ENCODE peak calls at places on chromosomes 2 and 18, in seven cellular contexts. U is PC-9, W is HepG2, C is H1, G is astrocyte, T is fibroblast of lung, R is osteoblast. O is an unnamed sample.

GRCh38 chr18:4842287-4842686 is 354.8 kb downstream of the AKAIN1 start:
- DNase-seq in U (no peak), W (no peak), C (no peak), G (no peak), T (no peak), R (no peak), O (no peak)

GRCh38 chr2:223852281-223852795 is 15.0 kb upstream of the AP1S3 start:
- DNase-seq in U (peak; percentile 34), W (no peak), C (no peak), G (no peak), T (no peak), R (no peak), O (no peak)

GRCh38 chr2:105768961-105769452 is 24.3 kb downstream of the NCK2 start:
- DNase-seq in U (no peak), W (no peak), C (no peak), G (peak; percentile 67), T (peak; percentile 75), R (peak; percentile 86), O (peak; percentile 46)

GRCh38 chr2:239277401-239278085 is 123.3 kb downstream of the HDAC4 start:
- DNase-seq in U (no peak), W (no peak), C (no peak), G (no peak), T (no peak), R (no peak), O (no peak)

GRCh38 chr18:22783662-22784076 is 149.5 kb upstream of the RBBP8 start:
- DNase-seq in U (no peak), W (peak; percentile 69), C (no peak), G (no peak), T (no peak), R (no peak), O (no peak)

GRCh38 chr2:221390846-221391245 is 181.3 kb downstream of the EPHA4 start:
- DNase-seq in U (no peak), W (no peak), C (no peak), G (no peak), T (no peak), R (no peak), O (no peak)

GRCh38 chr18:64668563-64668962 is 519.7 kb upstream of the LINC00305 start:
- DNase-seq in U (no peak), W (no peak), C (no peak), G (no peak), T (no peak), R (no peak), O (no peak)

GRCh38 chr2:76491503-76491902 is 780.8 kb upstream of the GCFC2 start:
- DNase-seq in U (no peak), W (no peak), C (no peak), G (no peak), T (no peak), R (no peak), O (no peak)

GRCh38 chr2:20128506-20129319 is 77.3 kb upstream of the LAPTM4A start:
- DNase-seq in U (no peak), W (no peak), C (no peak), G (no peak), T (no peak), R (no peak), O (no peak)

GRCh38 chr2:47041065-47041464 is 114.0 kb downstream of the STPG4 start:
- DNase-seq in U (no peak), W (no peak), C (no peak), G (no peak), T (no peak), R (no peak), O (no peak)

GRCh38 chr2:174025271-174026121 is 60.3 kb upstream of the SP3 start:
- DNase-seq in U (no peak), W (peak; percentile 72), C (no peak), G (peak; percentile 72), T (peak; percentile 72), R (peak; percentile 92), O (peak; percentile 89)
- H3K4me1 ChIP-seq in U (peaks cover 5% of the 10 kb centered on the region), W (peaks cover 36% of the 10 kb centered on the region), C (peaks cover 18% of the 10 kb centered on the region), G (peaks cover 30% of the 10 kb centered on the region), T (peaks cover 16% of the 10 kb centered on the region), R (peaks cover 25% of the 10 kb centered on the region), O (peaks cover 25% of the 10 kb centered on the region)

GRCh38 chr18:73927494-73927893 is 220.1 kb downstream of the FBXO15 start:
- DNase-seq in U (no peak), W (no peak), C (no peak), G (no peak), T (no peak), R (no peak), O (no peak)
- H4K20me1 ChIP-seq in U (no peaks in the 10 kb centered on the region), W (no peaks in the 10 kb centered on the region), C (no peaks in the 10 kb centered on the region), G (no peaks in the 10 kb centered on the region), T (no peaks in the 10 kb centered on the region), R (no peaks in the 10 kb centered on the region), O (no peaks in the 10 kb centered on the region)

DNA sequence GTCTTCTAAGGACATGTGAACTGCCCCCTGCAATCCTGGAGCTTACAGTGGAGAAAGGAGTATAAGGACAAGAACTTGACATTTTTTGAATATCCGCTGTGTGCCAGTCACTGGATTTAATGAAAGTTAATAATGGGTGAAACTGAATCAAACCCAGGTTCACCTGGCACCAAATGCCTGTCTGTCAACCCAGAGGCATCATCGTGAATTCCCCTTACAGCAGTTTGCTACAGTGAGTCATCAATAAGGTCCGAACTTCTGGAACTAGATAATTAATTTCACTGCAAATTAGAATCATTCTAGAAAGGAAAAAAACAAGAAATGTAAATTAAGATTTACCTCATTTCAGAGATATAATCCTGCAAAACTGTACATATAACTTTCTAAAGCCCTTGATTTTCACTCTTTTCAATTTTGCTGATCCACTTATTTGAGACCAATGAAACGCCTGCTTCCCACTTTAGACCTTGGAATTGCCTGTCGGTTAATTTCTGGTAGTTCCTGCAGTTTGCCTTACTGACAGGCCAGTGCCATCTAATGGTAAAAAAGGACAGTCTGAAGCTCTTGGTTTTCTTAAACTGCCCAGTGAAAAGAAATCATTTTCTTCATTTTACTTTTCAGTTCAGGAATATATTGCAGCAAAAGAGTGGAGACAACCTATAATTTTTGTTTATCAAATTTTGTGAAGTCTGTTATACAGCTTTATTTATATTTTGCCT is 8.2 kb downstream of the DSG2 start:
- DNase-seq in U (no peak), W (peak; percentile 46), C (no peak), G (peak; percentile 24), T (peak; percentile 47), R (no peak), O (peak; percentile 21)
- TF ChIP-seq CTCF in U (peak; percentile 45), W (peak; percentile 52), C (no peak), G (peak; percentile 31), T (peak; percentile 37), R (peak; percentile 48), O (peak; percentile 30)

GRCh38 chr18:63062246-63062645 is 257.3 kb downstream of the BCL2 start:
- DNase-seq in U (no peak), W (no peak), C (no peak), G (no peak), T (no peak), R (no peak), O (no peak)
- H3K4me1 ChIP-seq in U (no peaks in the 10 kb centered on the region), W (no peaks in the 10 kb centered on the region), C (peaks cover 2% of the 10 kb centered on the region), G (peaks cover 5% of the 10 kb centered on the region), T (no peaks in the 10 kb centered on the region), R (no peaks in the 10 kb centered on the region), O (no peaks in the 10 kb centered on the region)

DNA sequence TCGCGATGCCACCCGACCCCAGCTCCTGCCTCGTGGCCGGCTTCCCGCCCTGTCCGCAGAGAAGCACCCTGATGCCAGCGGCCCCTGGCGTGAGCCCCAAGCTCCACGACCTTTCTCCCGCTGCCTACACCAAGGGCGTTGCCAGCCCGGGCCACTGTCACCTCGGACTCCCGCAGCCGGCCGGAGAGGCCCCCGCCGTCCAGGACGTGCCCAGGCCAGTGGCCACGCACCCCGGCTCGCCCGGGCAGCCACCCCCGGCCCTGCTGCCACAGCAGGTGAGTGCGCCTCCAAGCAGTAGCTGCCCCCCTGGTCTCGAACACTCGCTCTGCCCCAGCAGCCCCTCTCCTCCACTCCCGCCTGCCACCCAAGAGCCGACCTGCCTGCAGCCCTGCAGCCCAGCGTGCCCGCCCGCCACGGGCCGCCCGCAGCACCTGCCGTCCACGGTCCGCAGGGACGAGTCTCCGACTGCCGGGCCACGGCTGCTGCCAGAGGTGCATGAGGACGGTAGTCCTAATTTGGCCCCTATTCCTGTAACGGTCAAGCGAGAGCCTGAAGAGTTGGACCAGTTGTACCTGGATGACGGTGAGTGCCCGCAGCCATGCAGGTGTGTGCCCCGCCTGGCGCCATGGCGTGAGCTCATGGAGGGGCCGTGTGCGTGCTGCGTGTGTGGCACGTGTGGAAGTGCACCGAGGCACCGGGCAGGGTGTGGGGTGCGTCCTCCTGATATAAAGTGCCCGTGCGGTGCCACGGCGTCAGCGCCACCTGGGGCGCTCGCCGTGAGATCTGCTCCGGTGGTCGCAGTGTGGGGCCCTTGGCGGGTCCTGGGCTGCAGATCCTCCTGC is 90.8 kb downstream of the NFATC1 start:
- DNase-seq in U (no peak), W (no peak), C (no peak), G (no peak), T (no peak), R (no peak), O (no peak)
- H4K20me1 ChIP-seq in U (no peaks in the 10 kb centered on the region), W (no peaks in the 10 kb centered on the region), C (no peaks in the 10 kb centered on the region), G (no peaks in the 10 kb centered on the region), T (no peaks in the 10 kb centered on the region), R (no peaks in the 10 kb centered on the region), O (peaks cover 3% of the 10 kb centered on the region)

DNA sequence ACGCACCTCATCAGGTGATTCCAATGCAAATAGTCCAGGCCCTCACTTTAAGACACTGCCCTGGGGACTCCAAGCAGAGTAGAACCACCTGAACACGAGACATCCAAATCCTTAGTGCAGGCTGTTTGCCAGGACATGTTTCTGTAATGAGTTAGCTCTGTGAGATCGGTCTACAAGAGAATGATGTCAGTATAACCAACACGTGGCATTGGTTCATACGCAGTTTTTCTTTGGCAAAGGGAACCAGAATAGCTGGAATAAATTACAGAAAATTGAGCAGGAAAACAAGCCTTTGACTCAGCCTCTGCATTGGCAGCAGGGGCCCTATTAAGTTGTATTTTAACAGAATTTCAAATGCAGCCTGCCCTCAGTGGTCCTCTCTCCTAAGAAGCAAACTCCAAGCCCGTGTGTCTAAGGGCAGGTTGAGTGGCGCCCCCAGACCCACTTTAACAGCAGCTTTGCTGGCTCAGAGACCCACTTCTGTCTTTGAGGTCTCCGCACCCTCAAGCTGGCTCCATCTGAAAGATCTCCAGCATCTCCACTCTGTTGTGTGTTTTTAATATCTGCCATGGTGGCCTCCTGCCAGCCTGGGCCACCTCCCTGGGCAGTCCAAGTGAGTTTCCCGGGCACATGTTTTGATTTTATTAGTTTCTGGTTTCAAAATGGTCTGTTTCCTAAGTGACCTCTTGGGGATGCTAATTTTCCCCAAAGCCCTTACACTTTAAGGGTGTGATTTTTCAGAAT is 61.3 kb downstream of the ALPK2 start:
- DNase-seq in U (no peak), W (peak; percentile 5), C (no peak), G (peak; percentile 98), T (peak; percentile 98), R (peak; percentile 76), O (peak; percentile 99)
- TF ChIP-seq CTCF in U (no peak), W (no peak), C (no peak), G (no peak), T (no peak), R (no peak), O (no peak)

GRCh38 chr2:101299601-101300000 is 8.9 kb downstream of the RNF149 start:
- DNase-seq in U (no peak), W (no peak), C (no peak), G (no peak), T (no peak), R (no peak), O (no peak)

GRCh38 chr2:101297383-101297782 is 11.1 kb downstream of the RNF149 start:
- DNase-seq in U (no peak), W (no peak), C (no peak), G (no peak), T (no peak), R (no peak), O (no peak)

GRCh38 chr2:101302016-101302415 is 6.5 kb downstream of the RNF149 start:
- DNase-seq in U (peak; percentile 42), W (no peak), C (no peak), G (no peak), T (no peak), R (no peak), O (no peak)

GRCh38 chr2:101303688-101304087 is 4.8 kb downstream of the RNF149 start:
- DNase-seq in U (no peak), W (no peak), C (no peak), G (no peak), T (no peak), R (no peak), O (no peak)

GRCh38 chr2:101300164-101300563 is 8.3 kb downstream of the RNF149 start:
- DNase-seq in U (no peak), W (no peak), C (no peak), G (no peak), T (no peak), R (no peak), O (no peak)
- H3K4me1 ChIP-seq in U (peaks cover 55% of the 10 kb centered on the region), W (peaks cover 95% of the 10 kb centered on the region), C (no peaks in the 10 kb centered on the region), G (peaks cover 10% of the 10 kb centered on the region), T (no peaks in the 10 kb centered on the region), R (peaks cover 16% of the 10 kb centered on the region), O (peaks cover 6% of the 10 kb centered on the region)